ENCODE peak calls at places on chromosomes 7 and 10, in six cellular contexts. One of them, this sample, is unnamed.

GRCh38 chr7:151381333-151382078 is 28.3 kb downstream of the WDR86 start:
- DNase-seq in omental fat pad: no peak
- DNase-seq in cardiac fibroblast: no peak
- DNase-seq in endothelial cell: no peak
- DNase-seq in gastrocnemius medialis: no peak
- DNase-seq in adrenal gland: no peak
- DNase-seq in this sample: no peak

GRCh38 chr10:111240348-111240747 is 163.5 kb downstream of the ADRA2A start:
- DNase-seq in gastrocnemius medialis: no peak
- DNase-seq in cardiac fibroblast: no peak
- DNase-seq in adrenal gland: no peak
- DNase-seq in endothelial cell: no peak
- DNase-seq in omental fat pad: no peak
- DNase-seq in this sample: no peak

GRCh38 chr10:48266528-48266927 is 8.0 kb downstream of the FRMPD2 start:
- DNase-seq in gastrocnemius medialis: no peak
- DNase-seq in omental fat pad: no peak
- DNase-seq in cardiac fibroblast: no peak
- DNase-seq in adrenal gland: no peak
- DNase-seq in endothelial cell: no peak
- DNase-seq in this sample: no peak

GRCh38 chr7:55253188-55253587 is 111.9 kb upstream of the LANCL2 start:
- DNase-seq in cardiac fibroblast: no peak
- DNase-seq in omental fat pad: no peak
- DNase-seq in endothelial cell: no peak
- DNase-seq in gastrocnemius medialis: no peak
- DNase-seq in adrenal gland: no peak
- DNase-seq in this sample: no peak

GRCh38 chr7:142594078-142594477 is 155.2 kb upstream of the PRSS1 start:
- DNase-seq in endothelial cell: no peak
- DNase-seq in gastrocnemius medialis: no peak
- DNase-seq in adrenal gland: no peak
- DNase-seq in cardiac fibroblast: no peak
- DNase-seq in omental fat pad: no peak
- DNase-seq in this sample: no peak

GRCh38 chr10:26714816-26715487 is 17.5 kb downstream of the PDSS1 start:
- DNase-seq in endothelial cell: no peak
- DNase-seq in cardiac fibroblast: no peak
- DNase-seq in gastrocnemius medialis: no peak
- DNase-seq in adrenal gland: no peak
- DNase-seq in omental fat pad: no peak
- DNase-seq in this sample: no peak

GRCh38 chr7:150897502-150898474 is 45.5 kb downstream of the AOC1 start:
- DNase-seq in omental fat pad: no peak
- DNase-seq in gastrocnemius medialis: no peak
- DNase-seq in cardiac fibroblast: no peak
- DNase-seq in adrenal gland: no peak
- DNase-seq in endothelial cell: no peak
- DNase-seq in this sample: no peak

GRCh38 chr10:593901-594457 is 95.5 kb downstream of the DIP2C start:
- DNase-seq in cardiac fibroblast: peak
- DNase-seq in gastrocnemius medialis: peak
- DNase-seq in endothelial cell: no peak
- DNase-seq in adrenal gland: no peak
- DNase-seq in omental fat pad: peak
- DNase-seq in this sample: peak

GRCh38 chr10:103763374-103764202 is 91.8 kb downstream of the SH3PXD2A start:
- DNase-seq in omental fat pad: no peak
- DNase-seq in adrenal gland: peak
- DNase-seq in endothelial cell: no peak
- DNase-seq in cardiac fibroblast: peak
- DNase-seq in gastrocnemius medialis: no peak
- DNase-seq in this sample: no peak

GRCh38 chr10:131569851-131570715 is 258.6 kb upstream of the TCERG1L start:
- DNase-seq in adrenal gland: peak
- DNase-seq in cardiac fibroblast: no peak
- DNase-seq in omental fat pad: no peak
- DNase-seq in endothelial cell: no peak
- DNase-seq in gastrocnemius medialis: no peak
- DNase-seq in this sample: no peak
- TF ChIP-seq CTCF in adrenal gland: no peak
- TF ChIP-seq CTCF in cardiac fibroblast: no peak
- TF ChIP-seq CTCF in omental fat pad: no peak
- TF ChIP-seq CTCF in endothelial cell: no peak
- TF ChIP-seq CTCF in gastrocnemius medialis: no peak
- TF ChIP-seq CTCF in this sample: no peak

GRCh38 chr10:69807696-69808095 is 6.0 kb downstream of the COL13A1 start:
- DNase-seq in gastrocnemius medialis: no peak
- DNase-seq in adrenal gland: no peak
- DNase-seq in endothelial cell: no peak
- DNase-seq in cardiac fibroblast: peak
- DNase-seq in omental fat pad: no peak
- DNase-seq in this sample: peak
- TF ChIP-seq CTCF in gastrocnemius medialis: no peak
- TF ChIP-seq CTCF in adrenal gland: no peak
- TF ChIP-seq CTCF in endothelial cell: no peak
- TF ChIP-seq CTCF in cardiac fibroblast: no peak
- TF ChIP-seq CTCF in omental fat pad: no peak
- TF ChIP-seq CTCF in this sample: no peak

GRCh38 chr7:20331231-20331880 is 656 bp downstream of the ITGB8 start:
- DNase-seq in cardiac fibroblast: peak
- DNase-seq in omental fat pad: peak
- DNase-seq in endothelial cell: peak
- DNase-seq in adrenal gland: peak
- DNase-seq in gastrocnemius medialis: no peak
- DNase-seq in this sample: no peak
- TF ChIP-seq CTCF in cardiac fibroblast: no peak
- TF ChIP-seq CTCF in omental fat pad: no peak
- TF ChIP-seq CTCF in endothelial cell: no peak
- TF ChIP-seq CTCF in adrenal gland: no peak
- TF ChIP-seq CTCF in gastrocnemius medialis: no peak
- TF ChIP-seq CTCF in this sample: no peak

DNA sequence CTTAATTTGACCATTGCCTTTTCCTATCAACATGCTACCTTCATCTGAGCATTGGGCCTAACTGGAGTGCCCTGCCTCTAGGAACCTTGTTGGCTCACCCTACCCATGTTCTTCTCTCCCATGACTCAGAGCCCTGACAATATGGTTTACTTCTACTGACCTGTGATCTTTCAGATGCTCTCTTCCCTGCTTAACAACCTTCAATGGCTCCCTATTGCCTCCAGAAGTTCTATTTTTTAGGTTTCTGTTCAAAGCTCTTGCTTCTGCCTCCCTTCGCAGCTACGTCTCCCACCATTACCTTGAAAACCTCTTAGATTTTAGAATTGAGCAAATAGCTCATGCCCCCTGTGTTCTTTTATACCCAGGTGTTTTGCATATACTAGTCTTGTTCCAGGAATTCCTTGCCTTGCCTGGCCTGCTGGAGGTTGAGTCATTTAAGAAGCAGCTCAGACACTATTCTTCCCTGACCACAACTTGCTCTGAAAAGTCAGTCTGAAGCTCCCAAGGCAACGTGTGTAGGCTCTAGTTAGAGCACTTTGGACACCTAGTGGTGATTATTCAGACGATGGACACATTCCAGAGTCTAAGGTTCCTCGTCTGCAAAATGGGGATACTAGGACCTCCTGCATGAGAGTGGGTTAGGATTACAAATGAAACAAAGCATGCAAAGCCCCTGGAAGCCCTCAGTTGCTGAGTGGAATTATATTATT is 64.4 kb upstream of the EMX2 start:
- DNase-seq in adrenal gland: no peak
- DNase-seq in endothelial cell: no peak
- DNase-seq in gastrocnemius medialis: no peak
- DNase-seq in cardiac fibroblast: peak
- DNase-seq in omental fat pad: no peak
- DNase-seq in this sample: peak
- TF ChIP-seq CTCF in adrenal gland: peak
- TF ChIP-seq CTCF in endothelial cell: no peak
- TF ChIP-seq CTCF in gastrocnemius medialis: no peak
- TF ChIP-seq CTCF in cardiac fibroblast: no peak
- TF ChIP-seq CTCF in omental fat pad: no peak
- TF ChIP-seq CTCF in this sample: peak

GRCh38 chr10:11175823-11176243 is 158.2 kb downstream of the CELF2 start:
- DNase-seq in omental fat pad: no peak
- DNase-seq in gastrocnemius medialis: no peak
- DNase-seq in adrenal gland: peak
- DNase-seq in cardiac fibroblast: no peak
- DNase-seq in endothelial cell: no peak
- DNase-seq in this sample: no peak
- TF ChIP-seq CTCF in omental fat pad: no peak
- TF ChIP-seq CTCF in gastrocnemius medialis: no peak
- TF ChIP-seq CTCF in adrenal gland: no peak
- TF ChIP-seq CTCF in cardiac fibroblast: no peak
- TF ChIP-seq CTCF in endothelial cell: no peak
- TF ChIP-seq CTCF in this sample: no peak

DNA sequence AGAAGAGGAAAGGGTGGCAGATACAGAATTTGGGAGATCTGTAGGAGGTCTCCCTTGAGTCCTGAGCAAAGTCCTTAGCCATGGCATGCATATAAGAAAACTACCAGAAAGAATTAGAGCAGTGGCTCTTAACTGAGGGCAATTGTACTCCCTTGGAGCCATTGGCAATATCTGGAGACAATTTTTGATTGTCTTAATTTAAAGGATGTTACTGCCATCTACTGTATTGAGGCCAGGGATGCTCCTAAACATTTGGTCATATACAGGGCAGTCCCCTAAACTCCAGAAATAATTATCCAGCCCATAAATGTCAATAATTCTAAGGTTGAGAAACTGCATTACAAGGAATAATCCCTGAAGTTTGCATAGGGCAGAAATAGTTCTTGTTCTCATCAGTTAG is 136.4 kb upstream of the ODAD2 start:
- DNase-seq in endothelial cell: no peak
- DNase-seq in cardiac fibroblast: no peak
- DNase-seq in adrenal gland: no peak
- DNase-seq in gastrocnemius medialis: no peak
- DNase-seq in omental fat pad: no peak
- DNase-seq in this sample: peak
- TF ChIP-seq CTCF in endothelial cell: no peak
- TF ChIP-seq CTCF in cardiac fibroblast: no peak
- TF ChIP-seq CTCF in adrenal gland: no peak
- TF ChIP-seq CTCF in gastrocnemius medialis: no peak
- TF ChIP-seq CTCF in omental fat pad: no peak
- TF ChIP-seq CTCF in this sample: peak

GRCh38 chr7:207418-208127 is 15.2 kb downstream of the FAM20C start:
- DNase-seq in cardiac fibroblast: no peak
- DNase-seq in omental fat pad: no peak
- DNase-seq in gastrocnemius medialis: no peak
- DNase-seq in endothelial cell: peak
- DNase-seq in adrenal gland: no peak
- DNase-seq in this sample: peak
- TF ChIP-seq CTCF in cardiac fibroblast: no peak
- TF ChIP-seq CTCF in omental fat pad: no peak
- TF ChIP-seq CTCF in gastrocnemius medialis: no peak
- TF ChIP-seq CTCF in endothelial cell: peak
- TF ChIP-seq CTCF in adrenal gland: no peak
- TF ChIP-seq CTCF in this sample: peak

DNA sequence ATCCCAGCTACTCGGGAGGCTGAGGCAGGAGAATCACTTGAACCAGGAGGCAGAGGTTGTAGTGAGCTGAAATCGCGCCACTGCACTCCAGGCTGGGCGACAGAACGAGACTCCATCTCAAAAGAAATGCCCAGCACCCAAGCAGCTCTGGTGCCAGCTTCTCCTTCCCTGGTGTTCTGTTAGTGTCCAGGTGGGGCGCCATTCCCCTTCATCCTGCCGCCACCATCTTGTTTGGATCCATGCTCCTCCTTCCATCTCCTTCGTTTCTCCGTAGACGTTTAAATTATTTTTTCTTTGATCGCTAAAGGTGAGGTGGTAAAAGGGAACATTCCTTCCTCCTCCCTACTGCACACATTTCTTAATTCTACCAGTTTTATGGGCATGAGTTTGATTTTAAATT is 30.3 kb downstream of the PROSER2 start:
- DNase-seq in gastrocnemius medialis: no peak
- DNase-seq in adrenal gland: no peak
- DNase-seq in omental fat pad: no peak
- DNase-seq in cardiac fibroblast: no peak
- DNase-seq in endothelial cell: no peak
- DNase-seq in this sample: no peak
- TF ChIP-seq CTCF in gastrocnemius medialis: no peak
- TF ChIP-seq CTCF in adrenal gland: no peak
- TF ChIP-seq CTCF in omental fat pad: no peak
- TF ChIP-seq CTCF in cardiac fibroblast: peak
- TF ChIP-seq CTCF in endothelial cell: peak
- TF ChIP-seq CTCF in this sample: no peak